ENCODE peak calls at places on chromosomes 4 and X, in seven cellular contexts. Q is stimulated activated CD4-positive, alpha-beta T cell treated with anti-CD3 and anti-CD28 coated beads, TNF-alpha, amount 100 ng/mL, for 1 hour; M is mucosa of gallbladder; E is left colon; J is activated CD4-positive, CD25-positive, alpha-beta regulatory T cell treated with anti-CD3 and anti-CD28 coated beads, Interleukin-2, amount 50 U/mL, for 16 hours; Y is iris pigment epithelial cell; O is NCI-H2081. T is an unnamed sample.

GRCh38 chr4:4479366-4479765 is 62.5 kb downstream of the STX18 start:
- DNase-seq in Q (no peak), M (no peak), E (no peak), J (no peak), Y (no peak), O (no peak), T (no peak)

GRCh38 chrX:140765043-140765784 is 55.7 kb downstream of the LINC00632 start:
- DNase-seq in Q (no peak), M (no peak), E (no peak), J (no peak), Y (peak), O (no peak), T (peak)

GRCh38 chrX:14798805-14799397 is 74.0 kb downstream of the FANCB start:
- DNase-seq in Q (no peak), M (no peak), E (no peak), J (no peak), Y (no peak), O (no peak), T (no peak)

GRCh38 chr4:5165419-5166369 is 114.4 kb downstream of the STK32B start:
- DNase-seq in Q (no peak), M (no peak), E (no peak), J (no peak), Y (peak), O (no peak), T (peak)

GRCh38 chr4:17817027-17817426 is 6.2 kb downstream of the NCAPG start:
- DNase-seq in Q (no peak), M (no peak), E (no peak), J (no peak), Y (peak), O (peak), T (peak)

GRCh38 chr4:98150092-98150761 is 7.0 kb upstream of the STPG2 start:
- DNase-seq in Q (no peak), M (no peak), E (no peak), J (no peak), Y (peak), O (no peak), T (peak)

GRCh38 chr4:108601096-108601495 is 19.3 kb upstream of the RPL34 start:
- DNase-seq in Q (no peak), M (no peak), E (no peak), J (no peak), Y (no peak), O (no peak), T (no peak)

GRCh38 chr4:76339364-76339763 is 32.8 kb downstream of the STBD1 start:
- DNase-seq in Q (no peak), M (no peak), E (no peak), J (no peak), Y (peak), O (no peak), T (peak)

GRCh38 chr4:139955600-139955999 is 198.4 kb downstream of the MAML3 start:
- DNase-seq in Q (no peak), M (no peak), E (no peak), J (no peak), Y (no peak), O (no peak), T (no peak)

GRCh38 chr4:65535128-65535527 is 135.2 kb downstream of the EPHA5 start:
- DNase-seq in Q (no peak), M (no peak), E (no peak), J (no peak), Y (no peak), O (no peak), T (peak)

GRCh38 chrX:138711399-138712347 is at the start of gene FGF13:
- DNase-seq in Q (no peak), M (no peak), E (peak), J (no peak), Y (peak), O (no peak), T (peak)

GRCh38 chrX:1393871-1394615 is 2.1 kb upstream of the SLC25A6 start:
- DNase-seq in Q (no peak), M (no peak), E (no peak), J (no peak), Y (no peak), O (no peak), T (no peak)

GRCh38 chrX:1380672-1381233 is 11.2 kb downstream of the SLC25A6 start:
- DNase-seq in Q (no peak), M (no peak), E (no peak), J (no peak), Y (no peak), O (no peak), T (peak)

GRCh38 chrX:130594453-130594916 is 192.7 kb downstream of the RBMX2 start:
- DNase-seq in Q (no peak), M (no peak), E (peak), J (no peak), Y (no peak), O (no peak), T (no peak)

GRCh38 chrX:19566359-19567141 is 51.2 kb upstream of the MAP3K15 start:
- DNase-seq in Q (no peak), M (no peak), E (no peak), J (no peak), Y (peak), O (no peak), T (peak)

GRCh38 chrX:12741416-12741815 is 49.8 kb upstream of the PRPS2 start:
- DNase-seq in Q (no peak), M (no peak), E (no peak), J (no peak), Y (no peak), O (no peak), T (no peak)

GRCh38 chr4:170804930-170805329 is 715.2 kb upstream of the AADAT start:
- DNase-seq in Q (no peak), M (no peak), E (no peak), J (no peak), Y (no peak), O (no peak), T (no peak)